ENCODE peak calls at places on chromosomes 3 and 15, in six cellular contexts. Q is trophoblast cell, F is IMR-90, H is H9, T is mesenchymal stem cell, G is H1. D is an unnamed sample.

GRCh38 chr3:143538577-143538981 is 309.7 kb downstream of the SLC9A9 start:
- DNase-seq in Q (no peak), F (peak), H (no peak), T (peak), G (no peak), D (no peak)

GRCh38 chr3:14774431-14774830 is 44.3 kb upstream of the FGD5 start:
- DNase-seq in Q (no peak), F (no peak), H (peak), T (no peak), G (no peak), D (no peak)

GRCh38 chr3:134087046-134087974 is 57.6 kb upstream of the SLCO2A1 start:
- DNase-seq in Q (no peak), F (peak), H (no peak), T (no peak), G (no peak), D (no peak)

GRCh38 chr15:72857331-72858065 is 73.9 kb upstream of the ADPGK start:
- DNase-seq in Q (no peak), F (no peak), H (no peak), T (no peak), G (no peak), D (no peak)

GRCh38 chr15:25790003-25790660 is 73.0 kb downstream of the ATP10A start:
- DNase-seq in Q (peak), F (peak), H (no peak), T (peak), G (no peak), D (no peak)

GRCh38 chr3:18438586-18438985 is 13.4 kb upstream of the SATB1 start:
- DNase-seq in Q (no peak), F (no peak), H (no peak), T (no peak), G (no peak), D (no peak)

GRCh38 chr3:64084640-64085039 is 61.3 kb upstream of the PSMD6 start:
- DNase-seq in Q (peak), F (peak), H (no peak), T (peak), G (no peak), D (no peak)

GRCh38 chr3:11565072-11565471 is 78.6 kb downstream of the VGLL4 start:
- DNase-seq in Q (no peak), F (no peak), H (no peak), T (no peak), G (no peak), D (no peak)

GRCh38 chr3:53286727-53287412 is 31.0 kb upstream of the TKT start:
- DNase-seq in Q (no peak), F (peak), H (peak), T (peak), G (no peak), D (no peak)

GRCh38 chr3:137105277-137105977 is 147.6 kb downstream of the IL20RB start:
- DNase-seq in Q (peak), F (peak), H (no peak), T (peak), G (no peak), D (peak)

GRCh38 chr3:71127463-71128243 is 455.9 kb downstream of the FOXP1 start:
- DNase-seq in Q (no peak), F (peak), H (no peak), T (peak), G (no peak), D (no peak)

GRCh38 chr15:59543721-59544547 is 67.6 kb upstream of the GCNT3 start:
- DNase-seq in Q (no peak), F (no peak), H (no peak), T (no peak), G (no peak), D (no peak)

GRCh38 chr3:71710906-71711494 is 14.2 kb downstream of the EIF4E3 start:
- DNase-seq in Q (no peak), F (peak), H (no peak), T (peak), G (no peak), D (peak)

GRCh38 chr15:100596792-100597191 is 5.2 kb downstream of the LINS1 start:
- DNase-seq in Q (no peak), F (no peak), H (no peak), T (no peak), G (no peak), D (no peak)

GRCh38 chr15:100598655-100599054 is 3.3 kb downstream of the LINS1 start:
- DNase-seq in Q (no peak), F (no peak), H (no peak), T (no peak), G (no peak), D (no peak)

GRCh38 chr15:100601158-100601557 is 826 bp downstream of the LINS1 start:
- DNase-seq in Q (no peak), F (no peak), H (no peak), T (peak), G (no peak), D (no peak)

GRCh38 chr15:100595964-100596363 is 6.0 kb downstream of the LINS1 start:
- DNase-seq in Q (no peak), F (no peak), H (no peak), T (no peak), G (no peak), D (no peak)

GRCh38 chr15:100597862-100598261 is 4.1 kb downstream of the LINS1 start:
- DNase-seq in Q (no peak), F (no peak), H (no peak), T (no peak), G (no peak), D (no peak)
- H4K91ac ChIP-seq in Q (no peak), F (no peak), H (no peak), T (no peak), G (no peak), D (no peak)

DNA sequence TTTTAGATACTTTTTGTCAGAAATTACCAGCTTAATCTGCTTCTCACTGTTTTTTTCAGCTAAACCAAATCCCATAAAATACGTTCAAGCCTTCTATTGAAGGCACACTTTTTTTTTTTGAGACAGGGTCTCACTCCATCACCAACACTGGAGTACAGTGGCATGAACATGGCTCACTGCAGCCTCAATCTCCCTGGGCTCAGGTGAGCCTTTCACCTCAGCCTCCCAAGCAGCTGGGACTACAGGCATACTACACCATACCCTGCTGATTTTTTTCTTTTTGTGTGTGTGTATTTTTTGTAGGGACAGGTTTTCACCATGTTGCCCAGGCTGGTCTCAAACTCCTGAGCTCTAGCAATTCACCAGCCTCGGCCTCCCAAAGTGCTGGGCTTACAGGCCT is 3.7 kb downstream of the RAF1 start:
- DNase-seq in Q (no peak), F (no peak), H (no peak), T (no peak), G (no peak), D (no peak)
- H3K4me2 ChIP-seq in Q (no peak), F (peak), H (no peak), T (no peak), G (no peak), D (no peak)

GRCh38 chr3:127774647-127775046 is 47.7 kb downstream of the MGLL start:
- DNase-seq in Q (no peak), F (no peak), H (no peak), T (no peak), G (no peak), D (no peak)
- H3K27ac ChIP-seq in Q (no peak), F (peak), H (no peak), T (peak), G (no peak), D (no peak)

GRCh38 chr3:10437995-10438901 is 67.1 kb downstream of the ATP2B2 start:
- DNase-seq in Q (no peak), F (peak), H (no peak), T (peak), G (no peak), D (no peak)

GRCh38 chr3:10434144-10434937 is 71.0 kb downstream of the ATP2B2 start:
- DNase-seq in Q (no peak), F (no peak), H (no peak), T (no peak), G (no peak), D (no peak)

GRCh38 chr3:10434938-10435336 is 70.4 kb downstream of the ATP2B2 start:
- DNase-seq in Q (no peak), F (no peak), H (no peak), T (no peak), G (no peak), D (no peak)

GRCh38 chr3:10437272-10437994 is 68.0 kb downstream of the ATP2B2 start:
- DNase-seq in Q (no peak), F (peak), H (no peak), T (peak), G (no peak), D (no peak)

DNA sequence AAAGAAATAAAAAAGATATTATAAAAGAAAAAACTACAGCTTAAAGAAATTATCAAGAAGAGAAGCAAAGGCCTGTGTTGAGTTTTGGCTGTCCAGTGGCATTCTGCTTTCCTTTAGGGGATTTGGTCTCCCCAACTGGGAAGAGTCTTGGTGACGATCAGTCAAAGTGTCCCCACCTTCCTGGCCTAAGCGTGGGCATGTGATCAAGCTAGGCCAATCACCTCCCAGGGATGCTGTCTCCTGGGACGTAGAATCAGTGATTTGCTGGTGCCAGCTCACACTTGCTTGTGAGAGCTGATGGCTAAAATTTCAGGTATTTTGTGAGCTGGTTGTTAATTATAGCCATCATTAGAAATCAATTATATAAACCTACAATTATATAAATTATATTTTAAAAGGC is 69.5 kb downstream of the ATP2B2 start:
- DNase-seq in Q (no peak), F (no peak), H (no peak), T (no peak), G (no peak), D (no peak)
- H4K91ac ChIP-seq in Q (no peak), F (no peak), H (no peak), T (no peak), G (no peak), D (no peak)

GRCh38 chr3:113546414-113546893 is 14.1 kb downstream of the SIDT1 start:
- DNase-seq in Q (no peak), F (no peak), H (no peak), T (no peak), G (no peak), D (no peak)
- H3K4me2 ChIP-seq in Q (no peak), F (no peak), H (no peak), T (no peak), G (no peak), D (no peak)

GRCh38 chr15:85462029-85462428 is 81.6 kb downstream of the AKAP13 start:
- DNase-seq in Q (no peak), F (no peak), H (no peak), T (no peak), G (no peak), D (no peak)
- H3K27ac ChIP-seq in Q (no peak), F (no peak), H (no peak), T (no peak), G (no peak), D (no peak)

GRCh38 chr3:29764603-29765254 is 483.9 kb downstream of the RBMS3 start:
- DNase-seq in Q (no peak), F (peak), H (no peak), T (peak), G (no peak), D (no peak)
- H4K91ac ChIP-seq in Q (no peak), F (no peak), H (no peak), T (no peak), G (no peak), D (no peak)